ENCODE peak calls at places on chromosomes 16 and 17, in ten cellular contexts. H is cardiac muscle cell, U is left lung, M is BE2C, Y is Peyer's patch, W is upper lobe of right lung, S is DND-41, N is mammary epithelial cell, D is transverse colon, I is AG04450. Q is an unnamed sample.

GRCh38 chr16:89670496-89671431 is 13.1 kb downstream of the SPATA33 start:
- DNase-seq in N (peak; percentile 24), W (no peak), M (no peak), S (no peak), Y (no peak), D (no peak), U (no peak), H (no peak), I (no peak), Q (no peak)

GRCh38 chr16:78133919-78134318 is 34.5 kb downstream of the WWOX start:
- DNase-seq in M (no peak), N (no peak), S (no peak), U (no peak), D (no peak), W (no peak), H (no peak), Y (no peak), I (no peak), Q (no peak)

GRCh38 chr16:4692460-4693295 is 684 bp upstream of the NUDT16L1 start:
- DNase-seq in I (no peak), S (no peak), W (no peak), D (no peak), N (no peak), U (no peak), Y (no peak), H (no peak), M (no peak), Q (no peak)

GRCh38 chr17:27670791-27671590 is 40.0 kb downstream of the LGALS9 start:
- DNase-seq in W (peak; percentile 52), H (no peak), Y (no peak), U (no peak), S (no peak), M (no peak), D (no peak), I (no peak), N (no peak), Q (no peak)

GRCh38 chr16:23520500-23520899 is 10.2 kb upstream of the GGA2 start:
- DNase-seq in S (no peak), Y (no peak), N (no peak), M (no peak), W (no peak), U (no peak), H (no peak), I (no peak), D (no peak), Q (no peak)

GRCh38 chr17:50396261-50397110 is 837 bp downstream of the LRRC59 start:
- DNase-seq in Y (no peak), M (peak; percentile 43), I (no peak), N (peak; percentile 68), U (peak; percentile 44), S (peak; percentile 27), D (peak; percentile 73), H (peak; percentile 43), W (peak; percentile 76), Q (no peak)

GRCh38 chr16:67238806-67239470 is 8.3 kb downstream of the FHOD1 start:
- DNase-seq in M (no peak), N (no peak), D (no peak), Y (no peak), W (peak; percentile 45), I (no peak), S (no peak), H (no peak), U (no peak), Q (no peak)

GRCh38 chr16:87392823-87393679 is 915 bp downstream of the MAP1LC3B start:
- DNase-seq in W (peak; percentile 82), S (peak; percentile 50), M (peak; percentile 58), N (peak; percentile 55), I (no peak), U (peak; percentile 65), D (peak; percentile 64), Y (peak; percentile 47), H (peak; percentile 65), Q (peak; percentile 33)

GRCh38 chr16:88340755-88341150 is 42.0 kb upstream of the ZNF469 start:
- DNase-seq in N (no peak), Y (no peak), W (no peak), S (no peak), D (no peak), H (no peak), U (no peak), M (no peak), I (no peak), Q (no peak)

GRCh38 chr16:90077757-90078593 is 844 bp upstream of the PRDM7 start:
- DNase-seq in D (peak; percentile 34), I (no peak), U (no peak), M (peak; percentile 52), N (no peak), S (no peak), W (no peak), H (peak; percentile 0), Y (peak; percentile 20), Q (peak; percentile 66)

GRCh38 chr17:42142371-42142896 is 12.4 kb downstream of the RAB5C start:
- DNase-seq in S (no peak), W (no peak), H (peak; percentile 82), M (no peak), D (no peak), Y (no peak), N (no peak), I (no peak), U (no peak), Q (no peak)

DNA sequence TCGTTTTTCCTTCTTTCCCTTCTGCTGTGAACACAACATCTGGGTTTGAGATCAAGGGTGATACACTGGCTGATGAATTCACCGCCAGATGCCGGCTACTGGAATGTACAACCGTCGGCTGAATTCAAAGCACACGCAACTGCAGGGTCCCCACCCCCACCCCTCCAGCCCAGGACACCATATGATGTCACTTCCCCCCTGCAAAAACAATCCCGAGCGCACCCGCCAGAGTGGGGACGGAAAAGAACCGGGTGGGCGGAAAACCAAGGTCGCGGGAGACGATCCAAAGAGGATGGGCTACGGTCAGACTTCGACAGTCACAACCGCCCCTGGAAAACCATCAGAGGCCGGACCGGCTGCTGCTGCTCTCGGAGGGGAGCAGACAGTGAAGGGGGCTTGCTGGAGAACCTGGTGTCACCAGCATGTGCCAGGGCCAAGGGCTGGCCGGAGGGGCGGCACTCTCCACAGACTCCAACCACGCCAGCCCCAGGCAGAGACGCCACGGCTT is 23.3 kb downstream of the CEP295NL start:
- DNase-seq in W (peak; percentile 76), S (peak; percentile 70), D (peak; percentile 46), M (no peak), U (peak; percentile 69), N (peak; percentile 13), I (peak; percentile 92), Y (peak; percentile 49), H (no peak), Q (peak; percentile 39)
- H3K9me3 ChIP-seq in W (no peaks in the 10 kb centered on the region), S (no peaks in the 10 kb centered on the region), D (no peaks in the 10 kb centered on the region), M (no peaks in the 10 kb centered on the region), U (no peaks in the 10 kb centered on the region), N (no peaks in the 10 kb centered on the region), I (no peaks in the 10 kb centered on the region), Y (no peaks in the 10 kb centered on the region), H (no peaks in the 10 kb centered on the region), Q (no peaks in the 10 kb centered on the region)

GRCh38 chr16:2046125-2046888 is 1.3 kb downstream of the NTHL1 start:
- DNase-seq in U (no peak), H (no peak), S (no peak), W (no peak), N (no peak), Y (no peak), M (no peak), I (no peak), D (no peak), Q (no peak)
- H3K4me3 ChIP-seq in U (no peak overlapping the region), H (no peak overlapping the region), S (no peak overlapping the region), W (no peak overlapping the region), N (no peak overlapping the region), Y (no peak overlapping the region), M (peak overlapping the region; percentile 91), I (no peak overlapping the region), D (peak overlapping the region; percentile 71), Q (no peak overlapping the region)

DNA sequence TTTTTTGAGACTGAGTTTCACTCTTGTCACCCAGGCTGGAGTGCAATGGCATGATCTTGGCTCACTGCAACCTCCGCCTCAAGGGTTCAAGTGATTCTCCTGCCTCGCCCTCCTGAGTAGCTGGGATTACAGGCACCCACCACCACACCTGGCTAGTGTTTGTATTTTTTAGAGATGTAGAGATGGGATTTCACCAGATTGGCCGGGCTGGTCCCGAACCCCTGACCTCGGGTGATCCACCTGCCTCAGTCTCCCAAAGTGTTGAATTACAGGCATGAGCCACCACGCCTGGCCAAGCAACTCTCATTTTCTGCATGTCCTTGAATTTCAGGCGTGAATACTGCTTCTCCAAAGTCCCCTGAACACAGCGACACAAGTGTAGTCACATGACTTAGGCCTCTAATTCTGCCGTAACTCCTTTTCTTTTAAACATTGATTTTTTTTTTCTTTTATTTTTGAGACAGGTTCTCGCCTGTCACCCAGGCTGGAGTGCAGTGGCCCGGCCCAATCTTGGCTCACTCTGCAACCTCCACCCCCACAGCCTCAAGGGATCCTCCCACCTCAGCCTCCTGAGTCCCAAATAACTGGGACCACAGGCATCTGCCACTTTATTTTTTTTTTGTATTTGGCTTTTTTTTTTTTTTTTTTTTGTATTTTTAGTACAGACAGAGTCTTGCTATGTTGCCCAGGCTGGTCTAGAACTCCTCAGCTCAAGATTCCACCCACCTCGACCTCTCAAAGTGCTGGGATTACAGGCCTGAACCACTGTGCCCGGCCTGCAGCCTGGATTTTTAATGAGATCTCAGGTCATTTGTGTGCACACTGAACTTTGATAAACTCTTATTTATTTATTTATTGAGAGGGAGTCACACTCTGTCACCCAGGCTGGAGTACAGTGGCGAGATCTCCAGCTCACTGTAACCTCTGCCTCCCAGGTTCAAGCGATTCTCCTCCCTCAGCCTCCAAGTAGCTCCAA is 124.6 kb downstream of the KCNJ18 start:
- DNase-seq in H (no peak), I (no peak), W (no peak), Y (no peak), D (no peak), M (no peak), N (no peak), U (no peak), S (no peak), Q (no peak)
- H3K9me3 ChIP-seq in H (peaks cover 12% of the 10 kb centered on the region), I (peaks cover 38% of the 10 kb centered on the region), W (no peaks in the 10 kb centered on the region), Y (no peaks in the 10 kb centered on the region), D (peaks cover 6% of the 10 kb centered on the region), M (no peaks in the 10 kb centered on the region), N (peaks cover 15% of the 10 kb centered on the region), U (no peaks in the 10 kb centered on the region), S (no peaks in the 10 kb centered on the region), Q (no peaks in the 10 kb centered on the region)

DNA sequence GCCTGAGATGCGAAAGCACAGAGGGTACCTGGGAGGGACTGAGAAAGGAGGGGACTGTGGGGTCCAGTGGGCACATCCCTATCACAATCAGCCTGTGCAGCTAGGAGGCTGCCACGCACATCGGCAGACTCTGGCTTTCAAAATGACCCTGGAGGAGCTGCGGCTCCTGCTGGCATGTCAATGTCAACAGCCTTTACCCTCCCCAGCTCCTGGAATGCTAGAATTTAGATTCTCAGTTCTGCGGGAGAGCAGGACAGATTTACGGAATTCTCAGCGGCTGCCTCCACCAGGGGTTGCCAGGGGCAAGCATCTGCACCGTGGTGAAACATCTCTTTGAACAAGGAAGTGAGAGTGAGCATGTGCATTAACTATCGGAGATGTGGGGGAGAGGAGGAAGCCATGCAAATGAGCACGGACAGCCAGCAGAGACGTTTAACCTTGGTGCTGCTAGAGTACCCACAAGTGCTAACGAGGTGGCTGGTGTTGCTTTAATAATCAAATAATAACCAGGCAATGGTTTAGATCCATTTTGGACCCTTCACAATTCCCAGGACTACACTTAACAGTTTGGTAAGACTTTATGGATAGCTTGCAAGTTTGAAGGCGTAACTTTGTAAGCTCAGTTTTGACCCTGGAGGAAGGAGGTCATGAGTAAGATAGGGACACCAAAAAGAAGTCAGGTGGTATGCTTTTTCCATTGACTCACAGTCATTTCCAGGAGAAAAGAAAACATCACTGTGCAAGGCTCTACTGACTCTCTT is 54.1 kb downstream of the XYLT1 start:
- DNase-seq in Y (peak; percentile 83), U (peak; percentile 47), S (no peak), H (peak; percentile 59), M (no peak), D (peak; percentile 60), I (no peak), N (no peak), W (peak; percentile 71), Q (peak; percentile 64)
- H3K4me3 ChIP-seq in Y (peak overlapping the region; percentile 16), U (no peak overlapping the region), S (no peak overlapping the region), H (no peak overlapping the region), M (no peak overlapping the region), D (no peak overlapping the region), I (no peak overlapping the region), N (no peak overlapping the region), W (no peak overlapping the region), Q (peak overlapping the region; percentile 22)

Q was measured in naive thymus-derived CD4-positive, alpha-beta T cell.